ENCODE peak calls at places on chromosomes 4 and X, in ten cellular contexts. Q, A, Y, E, L, R, P, C, V and H are unnamed samples.
A peak's percentile ranks its signal among the peaks of the same experiment; 100 is the strongest.

GRCh38 chr4:102610476-102610875 is 109.3 kb downstream of the NFKB1 start:
- ATAC-seq in V (no peak), C (no peak), A (no peak), P (no peak), R (no peak), L (no peak), E (no peak), Q (no peak), Y (no peak), H (no peak)

GRCh38 chr4:139207247-139207646 is 30.2 kb upstream of the ELF2 start:
- ATAC-seq in E (no peak), A (no peak), P (peak; percentile 42), R (peak; percentile 45), C (no peak), Q (peak; percentile 30), V (no peak), L (no peak), Y (peak; percentile 34), H (no peak)

GRCh38 chr4:168717852-168718251 is 221.0 kb downstream of the PALLD start:
- ATAC-seq in A (no peak), Q (peak; percentile 90), L (peak; percentile 46), R (peak; percentile 53), P (no peak), Y (no peak), C (no peak), V (no peak), E (no peak), H (peak; percentile 88)

GRCh38 chrX:85517994-85518718 is 138.7 kb upstream of the POF1B start:
- ATAC-seq in L (no peak), Q (no peak), Y (no peak), P (no peak), V (no peak), R (no peak), E (no peak), C (no peak), A (no peak), H (no peak)

GRCh38 chr4:55932489-55932888 is 16.3 kb upstream of the CEP135 start:
- ATAC-seq in V (no peak), E (no peak), L (no peak), Q (no peak), Y (no peak), C (no peak), A (no peak), R (no peak), P (no peak), H (no peak)

GRCh38 chrX:154096140-154097002 is 1.1 kb downstream of the MECP2 start:
- ATAC-seq in A (peak; percentile 38), R (peak; percentile 7), V (no peak), P (peak; percentile 53), E (no peak), Y (peak; percentile 38), Q (peak; percentile 25), C (peak; percentile 20), L (peak; percentile 1), H (no peak)

GRCh38 chr4:148539387-148539786 is 97.2 kb upstream of the NR3C2 start:
- ATAC-seq in R (peak; percentile 45), L (no peak), Y (no peak), E (no peak), V (no peak), A (no peak), C (no peak), P (no peak), Q (no peak), H (no peak)

GRCh38 chr4:8410641-8411271 is 29.8 kb downstream of the ACOX3 start:
- ATAC-seq in C (peak; percentile 79), R (peak; percentile 31), V (no peak), L (peak; percentile 85), Y (peak; percentile 91), E (peak; percentile 94), P (peak; percentile 95), Q (peak; percentile 70), A (peak; percentile 93), H (peak; percentile 60)

GRCh38 chr4:13559414-13559813 is 15.1 kb upstream of the NKX3-2 start:
- ATAC-seq in V (no peak), E (no peak), A (no peak), Y (no peak), C (no peak), R (no peak), Q (no peak), L (peak; percentile 76), P (no peak), H (no peak)

GRCh38 chrX:15797707-15798106 is 7.4 kb downstream of the ZRSR2 start:
- ATAC-seq in C (no peak), P (no peak), L (no peak), R (no peak), Y (no peak), Q (no peak), A (no peak), V (no peak), E (no peak), H (no peak)

GRCh38 chr4:41611881-41612871 is 74.2 kb downstream of the LIMCH1 start:
- ATAC-seq in P (peak; percentile 33), C (peak; percentile 62), R (peak; percentile 72), Q (peak; percentile 91), A (peak; percentile 69), Y (no peak), L (peak; percentile 54), E (peak; percentile 32), V (peak; percentile 85), H (peak; percentile 80)

GRCh38 chr4:7697326-7697725 is 242.3 kb downstream of the AFAP1 start:
- ATAC-seq in P (no peak), Y (no peak), Q (no peak), C (no peak), E (no peak), V (no peak), A (no peak), L (no peak), R (no peak), H (no peak)

DNA sequence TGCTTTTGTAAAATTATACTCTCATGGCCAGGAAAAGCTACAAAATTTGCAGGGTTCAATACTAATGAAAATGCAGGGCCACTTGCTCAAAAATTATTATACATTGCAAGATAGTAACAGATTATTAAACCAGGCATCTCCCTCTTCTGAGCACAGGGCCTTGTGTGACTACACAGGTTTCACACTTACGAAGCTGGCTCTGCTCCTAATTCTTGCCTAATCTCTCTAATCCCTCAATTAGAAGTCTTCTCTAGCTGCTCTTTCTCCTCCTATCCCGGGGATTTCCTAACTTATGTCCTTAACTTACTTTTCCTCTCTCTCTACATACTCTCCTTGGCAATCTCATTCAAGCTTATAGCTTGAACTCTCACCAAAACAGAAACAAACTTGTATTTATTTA is 168.3 kb downstream of the AREG start:
- ATAC-seq in R (no peak), L (no peak), A (no peak), C (no peak), V (no peak), P (no peak), E (no peak), Q (no peak), Y (no peak), H (no peak)
- H3K27ac ChIP-seq in R (no peak overlapping the region), L (no peak overlapping the region), A (peak overlapping the region; percentile 50), C (no peak overlapping the region), V (no peak overlapping the region), P (no peak overlapping the region), E (no peak overlapping the region), Q (no peak overlapping the region), Y (no peak overlapping the region), H (no peak overlapping the region)

DNA sequence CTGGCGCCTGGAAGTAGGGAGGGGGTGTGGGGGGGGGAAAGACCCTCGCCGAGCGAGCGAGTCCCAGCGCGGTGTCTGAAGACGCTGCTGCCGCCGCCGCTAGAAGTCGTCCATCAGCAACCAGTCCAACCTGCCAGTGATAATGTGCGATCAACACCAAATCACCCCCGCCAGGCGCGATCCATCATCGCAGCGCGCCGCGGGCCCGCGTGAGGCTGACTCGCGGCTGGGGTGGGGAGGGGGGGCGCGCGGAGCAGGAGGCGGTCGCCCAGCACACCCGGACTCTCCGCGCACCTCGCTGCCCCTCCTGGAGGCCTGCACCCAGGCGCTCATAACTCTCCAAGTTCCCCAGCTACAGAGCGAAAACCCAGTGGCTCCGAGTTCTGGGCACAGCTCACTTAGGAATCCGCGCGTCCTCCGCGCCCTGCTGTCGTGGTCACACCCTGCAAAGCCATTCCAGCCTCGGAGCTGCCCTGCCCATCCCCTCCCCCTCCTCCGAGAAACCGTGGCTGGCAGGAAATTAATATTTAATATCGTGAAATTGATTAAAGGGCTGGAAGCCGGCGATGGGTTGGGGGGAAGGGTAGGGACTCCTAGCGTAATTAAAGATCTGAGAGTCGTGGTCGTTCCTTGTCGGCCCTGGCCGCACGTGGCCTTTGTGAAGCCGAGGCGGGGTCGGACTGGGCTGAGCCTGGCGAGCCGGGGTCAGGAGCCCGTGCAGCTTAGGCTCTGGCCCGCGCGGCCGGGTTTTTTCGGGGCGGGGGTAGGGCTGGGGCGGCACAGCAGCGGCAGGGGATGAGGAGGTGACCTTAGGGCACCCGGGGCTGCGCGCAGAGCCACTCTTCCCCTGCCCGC is 58.1 kb upstream of the BCOR start:
- ATAC-seq in R (peak; percentile 6), E (peak; percentile 9), Q (no peak), A (peak; percentile 47), P (peak; percentile 21), C (no peak), V (no peak), L (no peak), Y (peak; percentile 12), H (no peak)
- H3K4me3 ChIP-seq in R (peak overlapping the region; percentile 30), E (peak overlapping the region; percentile 45), Q (peak overlapping the region; percentile 56), A (peak overlapping the region; percentile 64), P (peak overlapping the region; percentile 65), C (peak overlapping the region; percentile 51), V (no peak overlapping the region), L (no peak overlapping the region), Y (peak overlapping the region; percentile 45), H (peak overlapping the region; percentile 54)

DNA sequence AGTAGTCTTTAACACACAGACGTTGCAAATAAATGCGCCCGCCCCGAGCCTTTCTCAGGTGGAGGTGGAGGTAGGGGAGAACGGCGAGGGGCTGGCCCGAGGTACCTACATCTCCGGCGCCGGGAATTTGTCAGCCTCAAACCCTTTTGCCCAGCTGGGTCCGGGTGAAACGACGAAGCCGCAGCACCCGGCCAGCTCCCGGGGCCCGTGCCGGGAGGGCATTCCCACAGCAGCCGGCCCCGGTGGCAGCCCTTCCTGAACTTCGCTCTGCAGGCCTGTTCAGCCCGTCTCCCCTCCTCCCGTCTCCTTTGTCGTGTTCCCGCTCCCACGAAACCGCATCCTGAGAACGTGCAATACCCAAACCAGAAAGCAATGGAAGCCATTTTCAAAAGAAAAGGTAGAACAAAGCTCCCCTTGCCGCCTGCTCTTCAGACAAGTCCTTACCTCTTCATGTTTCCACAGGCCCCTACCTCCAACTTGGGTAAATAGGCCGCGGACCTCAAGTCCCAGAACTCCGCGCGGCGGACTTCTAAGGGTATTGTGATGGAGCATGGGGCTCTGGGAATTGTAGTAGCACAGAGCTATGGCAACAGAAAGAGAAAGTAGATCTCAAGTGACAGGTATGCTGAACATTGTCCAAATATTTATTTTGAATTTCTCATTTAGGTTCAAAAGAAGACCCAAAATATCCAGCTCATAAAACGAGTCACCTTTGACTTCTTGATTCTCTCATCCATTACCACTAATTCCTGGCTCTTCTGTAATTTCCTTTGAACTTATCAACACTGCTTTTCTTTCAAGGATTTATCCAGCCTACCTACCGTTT is at the start of gene RBM41:
- ATAC-seq in Y (peak; percentile 98), E (peak; percentile 96), R (peak; percentile 94), V (peak; percentile 98), L (peak; percentile 99), Q (peak; percentile 100), A (peak; percentile 100), C (peak; percentile 99), P (peak; percentile 100), H (peak; percentile 86)
- TF ChIP-seq POLR2A in Y (peak; percentile 39), E (no peak), R (no peak), V (no peak), L (no peak), Q (no peak), A (peak; percentile 9), C (no peak), P (no peak), H (no peak)

DNA sequence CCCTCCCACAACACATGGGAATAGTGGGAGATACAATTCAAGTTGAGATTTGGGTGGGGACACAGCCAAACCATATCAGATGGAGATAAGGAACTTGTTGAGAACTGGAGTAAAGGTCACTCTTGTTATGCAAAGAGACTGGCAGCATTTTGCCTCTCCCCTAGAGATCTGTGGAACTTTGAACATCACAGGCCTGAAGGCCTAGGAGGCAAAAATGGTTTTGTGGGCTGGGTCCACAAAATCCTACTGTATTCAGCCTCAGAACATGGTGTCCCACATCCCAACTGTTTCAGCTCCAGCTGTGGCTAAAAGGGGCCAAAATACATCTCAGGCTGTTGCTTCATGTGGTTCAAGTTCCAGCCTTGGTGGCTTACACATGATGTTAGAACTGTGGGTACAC is 1247.8 kb upstream of the IGFBP7 start:
- ATAC-seq in V (no peak), E (no peak), R (no peak), Q (no peak), C (no peak), P (no peak), L (no peak), Y (no peak), A (no peak), H (no peak)
- H3K27ac ChIP-seq in V (no peak overlapping the region), E (no peak overlapping the region), R (no peak overlapping the region), Q (no peak overlapping the region), C (no peak overlapping the region), P (no peak overlapping the region), L (no peak overlapping the region), Y (no peak overlapping the region), A (no peak overlapping the region), H (no peak overlapping the region)